ENCODE peak calls at places on chromosome 9, in seven cellular contexts. P is HCT116, C is AG10803, Q is stomach, J is amniotic stem cell, T is endothelial cell, V is progenitor cell of endocrine pancreas. H is an unnamed sample.

GRCh38 chr9:123548749-123549545 is 192.9 kb downstream of the CRB2 start:
- DNase-seq in C (no peak), V (no peak), Q (no peak), J (no peak), T (no peak), P (no peak), H (no peak)

GRCh38 chr9:87873607-87874319 is 8.9 kb upstream of the SPATA31E1 start:
- DNase-seq in P (no peak), V (no peak), T (no peak), C (no peak), Q (no peak), J (no peak), H (peak)

GRCh38 chr9:76161546-76161945 is 232.7 kb downstream of the RFK start:
- DNase-seq in J (peak), V (no peak), T (no peak), C (peak), P (no peak), Q (no peak), H (no peak)

GRCh38 chr9:98168952-98169488 is 23.4 kb downstream of the CORO2A start:
- DNase-seq in T (peak), V (no peak), Q (peak), C (no peak), J (no peak), P (no peak), H (no peak)

GRCh38 chr9:126707083-126707482 is 93.4 kb downstream of the LMX1B start:
- DNase-seq in V (no peak), J (no peak), T (no peak), C (no peak), Q (no peak), P (no peak), H (peak)

GRCh38 chr9:121672213-121672612 is 20.8 kb downstream of the DAB2IP start:
- DNase-seq in Q (no peak), C (peak), V (no peak), T (no peak), P (no peak), J (no peak), H (no peak)

GRCh38 chr9:130041648-130042405 is 1.2 kb downstream of the FNBP1 start:
- DNase-seq in Q (no peak), V (peak), P (no peak), C (no peak), T (peak), J (no peak), H (no peak)

GRCh38 chr9:117178596-117179111 is 236.2 kb downstream of the ASTN2 start:
- DNase-seq in P (no peak), J (no peak), C (no peak), Q (no peak), V (no peak), T (no peak), H (no peak)

GRCh38 chr9:87198716-87199115 is 251.4 kb upstream of the GAS1 start:
- DNase-seq in Q (no peak), P (no peak), T (no peak), C (peak), V (no peak), J (no peak), H (no peak)

GRCh38 chr9:106697799-106698591 is 165.0 kb upstream of the ZNF462 start:
- DNase-seq in J (peak), T (no peak), Q (peak), C (peak), P (no peak), V (no peak), H (peak)

GRCh38 chr9:34623386-34624235 is 3.3 kb upstream of the DCTN3 start:
- DNase-seq in V (no peak), J (no peak), P (no peak), T (no peak), C (no peak), Q (no peak), H (no peak)

GRCh38 chr9:19184144-19184917 is 46.2 kb upstream of the DENND4C start:
- DNase-seq in V (no peak), P (peak), J (peak), C (peak), T (no peak), Q (peak), H (peak)

GRCh38 chr9:36788534-36788933 is 215.8 kb downstream of the MELK start:
- DNase-seq in C (no peak), T (peak), P (peak), J (no peak), Q (no peak), V (no peak), H (no peak)

GRCh38 chr9:84216151-84216550 is 124.4 kb downstream of the SLC28A3 start:
- DNase-seq in Q (no peak), C (peak), V (no peak), J (no peak), T (no peak), P (no peak), H (no peak)

GRCh38 chr9:93254806-93255519 is 71.0 kb downstream of the WNK2 start:
- DNase-seq in C (no peak), V (no peak), T (no peak), Q (peak), P (no peak), J (no peak), H (no peak)

GRCh38 chr9:33921967-33922895 is 105.3 kb downstream of the UBE2R2 start:
- DNase-seq in P (peak), J (no peak), C (no peak), Q (no peak), T (peak), V (no peak), H (no peak)

H was measured in right atrium auricular region.